ENCODE peak calls at places on chromosomes 2 and 18, in eight cellular contexts. One of them, this sample, is unnamed.

GRCh38 chr2:95305341-95306058 is 8.4 kb downstream of the KCNIP3 start:
- DNase-seq in Panc1: no peak
- DNase-seq in lower lobe of right lung: no peak
- DNase-seq in sciatic nerve: no peak
- DNase-seq in PC-3: peak
- DNase-seq in NCI-H1105 treated with DMSO at 0.1 percent for 48 hours: peak
- DNase-seq in progenitor cell of endocrine pancreas: no peak
- DNase-seq in HS-27A: no peak
- DNase-seq in this sample: no peak

GRCh38 chr2:102185347-102185746 is 1.5 kb upstream of the IL1RL2 start:
- DNase-seq in PC-3: peak
- DNase-seq in progenitor cell of endocrine pancreas: no peak
- DNase-seq in Panc1: no peak
- DNase-seq in HS-27A: no peak
- DNase-seq in NCI-H1105 treated with DMSO at 0.1 percent for 48 hours: no peak
- DNase-seq in sciatic nerve: no peak
- DNase-seq in lower lobe of right lung: no peak
- DNase-seq in this sample: no peak

GRCh38 chr2:236161082-236161462 is 7.1 kb downstream of the GBX2 start:
- DNase-seq in NCI-H1105 treated with DMSO at 0.1 percent for 48 hours: no peak
- DNase-seq in progenitor cell of endocrine pancreas: no peak
- DNase-seq in sciatic nerve: no peak
- DNase-seq in HS-27A: no peak
- DNase-seq in lower lobe of right lung: no peak
- DNase-seq in PC-3: no peak
- DNase-seq in Panc1: no peak
- DNase-seq in this sample: no peak

GRCh38 chr2:202965810-202966454 is 48.7 kb upstream of the NBEAL1 start:
- DNase-seq in PC-3: peak
- DNase-seq in lower lobe of right lung: no peak
- DNase-seq in Panc1: peak
- DNase-seq in progenitor cell of endocrine pancreas: no peak
- DNase-seq in NCI-H1105 treated with DMSO at 0.1 percent for 48 hours: no peak
- DNase-seq in HS-27A: no peak
- DNase-seq in sciatic nerve: no peak
- DNase-seq in this sample: no peak

GRCh38 chr2:198134287-198134955 is 330.0 kb downstream of the PLCL1 start:
- DNase-seq in HS-27A: no peak
- DNase-seq in sciatic nerve: no peak
- DNase-seq in NCI-H1105 treated with DMSO at 0.1 percent for 48 hours: no peak
- DNase-seq in progenitor cell of endocrine pancreas: no peak
- DNase-seq in lower lobe of right lung: no peak
- DNase-seq in Panc1: no peak
- DNase-seq in PC-3: no peak
- DNase-seq in this sample: no peak

GRCh38 chr2:226800941-226801784 is 1.5 kb upstream of the IRS1 start:
- DNase-seq in Panc1: no peak
- DNase-seq in HS-27A: peak
- DNase-seq in progenitor cell of endocrine pancreas: peak
- DNase-seq in sciatic nerve: peak
- DNase-seq in NCI-H1105 treated with DMSO at 0.1 percent for 48 hours: peak
- DNase-seq in lower lobe of right lung: peak
- DNase-seq in PC-3: peak
- DNase-seq in this sample: peak

GRCh38 chr2:237132799-237133198 is 47.1 kb downstream of the COPS8 start:
- DNase-seq in Panc1: no peak
- DNase-seq in sciatic nerve: no peak
- DNase-seq in NCI-H1105 treated with DMSO at 0.1 percent for 48 hours: no peak
- DNase-seq in HS-27A: no peak
- DNase-seq in progenitor cell of endocrine pancreas: no peak
- DNase-seq in lower lobe of right lung: no peak
- DNase-seq in PC-3: peak
- DNase-seq in this sample: no peak

GRCh38 chr2:186429095-186429494 is 57.0 kb upstream of the ZC3H15 start:
- DNase-seq in NCI-H1105 treated with DMSO at 0.1 percent for 48 hours: no peak
- DNase-seq in PC-3: peak
- DNase-seq in progenitor cell of endocrine pancreas: no peak
- DNase-seq in sciatic nerve: no peak
- DNase-seq in lower lobe of right lung: no peak
- DNase-seq in HS-27A: no peak
- DNase-seq in Panc1: no peak
- DNase-seq in this sample: no peak

GRCh38 chr18:57780318-57781127 is 22.6 kb downstream of the ATP8B1 start:
- DNase-seq in sciatic nerve: no peak
- DNase-seq in lower lobe of right lung: no peak
- DNase-seq in NCI-H1105 treated with DMSO at 0.1 percent for 48 hours: peak
- DNase-seq in PC-3: peak
- DNase-seq in progenitor cell of endocrine pancreas: no peak
- DNase-seq in Panc1: no peak
- DNase-seq in HS-27A: peak
- DNase-seq in this sample: no peak

GRCh38 chr18:57627488-57627887 is 5.9 kb upstream of the NARS1 start:
- DNase-seq in lower lobe of right lung: no peak
- DNase-seq in Panc1: no peak
- DNase-seq in PC-3: peak
- DNase-seq in NCI-H1105 treated with DMSO at 0.1 percent for 48 hours: no peak
- DNase-seq in sciatic nerve: no peak
- DNase-seq in progenitor cell of endocrine pancreas: no peak
- DNase-seq in HS-27A: no peak
- DNase-seq in this sample: no peak

GRCh38 chr2:28809927-28810326 is 707 bp upstream of the SPDYA start:
- DNase-seq in progenitor cell of endocrine pancreas: no peak
- DNase-seq in lower lobe of right lung: no peak
- DNase-seq in HS-27A: no peak
- DNase-seq in NCI-H1105 treated with DMSO at 0.1 percent for 48 hours: no peak
- DNase-seq in PC-3: no peak
- DNase-seq in Panc1: no peak
- DNase-seq in sciatic nerve: no peak
- DNase-seq in this sample: no peak

GRCh38 chr2:238568455-238569414 is 142.0 kb downstream of the ASB1 start:
- DNase-seq in HS-27A: no peak
- DNase-seq in sciatic nerve: no peak
- DNase-seq in Panc1: no peak
- DNase-seq in progenitor cell of endocrine pancreas: no peak
- DNase-seq in lower lobe of right lung: no peak
- DNase-seq in PC-3: no peak
- DNase-seq in NCI-H1105 treated with DMSO at 0.1 percent for 48 hours: no peak
- DNase-seq in this sample: no peak

GRCh38 chr2:85760371-85760770 is 6.6 kb downstream of the ATOH8 start:
- DNase-seq in sciatic nerve: no peak
- DNase-seq in PC-3: no peak
- DNase-seq in progenitor cell of endocrine pancreas: no peak
- DNase-seq in HS-27A: no peak
- DNase-seq in Panc1: no peak
- DNase-seq in NCI-H1105 treated with DMSO at 0.1 percent for 48 hours: no peak
- DNase-seq in lower lobe of right lung: no peak
- DNase-seq in this sample: no peak

GRCh38 chr2:415986-416610 is 128.2 kb upstream of the ALKAL2 start:
- DNase-seq in lower lobe of right lung: no peak
- DNase-seq in NCI-H1105 treated with DMSO at 0.1 percent for 48 hours: no peak
- DNase-seq in PC-3: no peak
- DNase-seq in Panc1: no peak
- DNase-seq in sciatic nerve: no peak
- DNase-seq in HS-27A: no peak
- DNase-seq in progenitor cell of endocrine pancreas: no peak
- DNase-seq in this sample: no peak

GRCh38 chr2:46385786-46386577 is 88.8 kb downstream of the EPAS1 start:
- DNase-seq in PC-3: peak
- DNase-seq in lower lobe of right lung: no peak
- DNase-seq in progenitor cell of endocrine pancreas: no peak
- DNase-seq in sciatic nerve: no peak
- DNase-seq in Panc1: no peak
- DNase-seq in HS-27A: no peak
- DNase-seq in NCI-H1105 treated with DMSO at 0.1 percent for 48 hours: no peak
- DNase-seq in this sample: no peak

GRCh38 chr18:37383789-37384151 is 181.8 kb downstream of the CELF4 start:
- DNase-seq in Panc1: no peak
- DNase-seq in HS-27A: no peak
- DNase-seq in progenitor cell of endocrine pancreas: no peak
- DNase-seq in lower lobe of right lung: no peak
- DNase-seq in NCI-H1105 treated with DMSO at 0.1 percent for 48 hours: no peak
- DNase-seq in sciatic nerve: no peak
- DNase-seq in PC-3: no peak
- DNase-seq in this sample: no peak

GRCh38 chr2:6052577-6052976 is 360.4 kb downstream of the SOX11 start:
- DNase-seq in Panc1: no peak
- DNase-seq in lower lobe of right lung: no peak
- DNase-seq in progenitor cell of endocrine pancreas: no peak
- DNase-seq in NCI-H1105 treated with DMSO at 0.1 percent for 48 hours: no peak
- DNase-seq in sciatic nerve: no peak
- DNase-seq in HS-27A: no peak
- DNase-seq in PC-3: no peak
- DNase-seq in this sample: no peak

GRCh38 chr2:71933467-71934319 is 214.0 kb downstream of the CYP26B1 start:
- DNase-seq in progenitor cell of endocrine pancreas: no peak
- DNase-seq in HS-27A: no peak
- DNase-seq in Panc1: no peak
- DNase-seq in lower lobe of right lung: no peak
- DNase-seq in sciatic nerve: no peak
- DNase-seq in PC-3: peak
- DNase-seq in NCI-H1105 treated with DMSO at 0.1 percent for 48 hours: no peak
- DNase-seq in this sample: no peak

GRCh38 chr2:57701391-57701791 is 345.2 kb upstream of the VRK2 start:
- DNase-seq in Panc1: no peak
- DNase-seq in NCI-H1105 treated with DMSO at 0.1 percent for 48 hours: no peak
- DNase-seq in lower lobe of right lung: no peak
- DNase-seq in progenitor cell of endocrine pancreas: no peak
- DNase-seq in PC-3: no peak
- DNase-seq in HS-27A: peak
- DNase-seq in sciatic nerve: no peak
- DNase-seq in this sample: no peak

GRCh38 chr2:189533274-189534035 is 47.1 kb downstream of the SLC40A1 start:
- DNase-seq in HS-27A: no peak
- DNase-seq in lower lobe of right lung: no peak
- DNase-seq in progenitor cell of endocrine pancreas: no peak
- DNase-seq in PC-3: no peak
- DNase-seq in Panc1: no peak
- DNase-seq in NCI-H1105 treated with DMSO at 0.1 percent for 48 hours: no peak
- DNase-seq in sciatic nerve: no peak
- DNase-seq in this sample: no peak

GRCh38 chr2:174607989-174608865 is 10.6 kb upstream of the WIPF1 start:
- DNase-seq in sciatic nerve: no peak
- DNase-seq in HS-27A: no peak
- DNase-seq in lower lobe of right lung: no peak
- DNase-seq in progenitor cell of endocrine pancreas: no peak
- DNase-seq in NCI-H1105 treated with DMSO at 0.1 percent for 48 hours: peak
- DNase-seq in PC-3: no peak
- DNase-seq in Panc1: no peak
- DNase-seq in this sample: no peak

GRCh38 chr2:185463481-185463880 is 275.1 kb upstream of the FSIP2 start:
- DNase-seq in Panc1: no peak
- DNase-seq in NCI-H1105 treated with DMSO at 0.1 percent for 48 hours: no peak
- DNase-seq in PC-3: no peak
- DNase-seq in lower lobe of right lung: no peak
- DNase-seq in progenitor cell of endocrine pancreas: no peak
- DNase-seq in sciatic nerve: no peak
- DNase-seq in HS-27A: no peak
- DNase-seq in this sample: no peak

GRCh38 chr18:47930086-47930843 is at the start of gene SMAD2:
- DNase-seq in PC-3: peak
- DNase-seq in Panc1: peak
- DNase-seq in NCI-H1105 treated with DMSO at 0.1 percent for 48 hours: peak
- DNase-seq in progenitor cell of endocrine pancreas: peak
- DNase-seq in HS-27A: peak
- DNase-seq in sciatic nerve: peak
- DNase-seq in lower lobe of right lung: peak
- DNase-seq in this sample: no peak

GRCh38 chr2:150484006-150484405 is 3.5 kb downstream of the RND3 start:
- DNase-seq in HS-27A: no peak
- DNase-seq in lower lobe of right lung: no peak
- DNase-seq in NCI-H1105 treated with DMSO at 0.1 percent for 48 hours: no peak
- DNase-seq in progenitor cell of endocrine pancreas: no peak
- DNase-seq in PC-3: peak
- DNase-seq in Panc1: no peak
- DNase-seq in sciatic nerve: no peak
- DNase-seq in this sample: no peak

GRCh38 chr2:205895981-205896655 is 189.9 kb downstream of the INO80D start:
- DNase-seq in sciatic nerve: no peak
- DNase-seq in HS-27A: no peak
- DNase-seq in lower lobe of right lung: no peak
- DNase-seq in Panc1: no peak
- DNase-seq in NCI-H1105 treated with DMSO at 0.1 percent for 48 hours: no peak
- DNase-seq in PC-3: no peak
- DNase-seq in progenitor cell of endocrine pancreas: no peak
- DNase-seq in this sample: no peak

GRCh38 chr2:231707625-231708049 is 688 bp upstream of the PTMA start:
- DNase-seq in progenitor cell of endocrine pancreas: no peak
- DNase-seq in sciatic nerve: peak
- DNase-seq in Panc1: no peak
- DNase-seq in NCI-H1105 treated with DMSO at 0.1 percent for 48 hours: no peak
- DNase-seq in PC-3: no peak
- DNase-seq in lower lobe of right lung: no peak
- DNase-seq in HS-27A: no peak
- DNase-seq in this sample: no peak

GRCh38 chr2:200968162-200968561 is 4.7 kb upstream of the ORC2 start:
- DNase-seq in Panc1: no peak
- DNase-seq in sciatic nerve: no peak
- DNase-seq in lower lobe of right lung: no peak
- DNase-seq in PC-3: peak
- DNase-seq in NCI-H1105 treated with DMSO at 0.1 percent for 48 hours: no peak
- DNase-seq in HS-27A: no peak
- DNase-seq in progenitor cell of endocrine pancreas: no peak
- DNase-seq in this sample: no peak